ENCODE peak calls at places on chromosomes 13 and 19, in nine cellular contexts. X, Y, T, J, V, N, Z, O and L are unnamed samples.

GRCh38 chr13:113093580-113094409 is 11.8 kb upstream of the F7 start:
- DNase-seq in X (no peak), Y (no peak), T (no peak), J (no peak), V (no peak), N (no peak), Z (no peak), O (no peak), L (no peak)

GRCh38 chr13:45882626-45883025 is 31.1 kb upstream of the SIAH3 start:
- DNase-seq in X (no peak), Y (no peak), T (no peak), J (no peak), V (no peak), N (no peak), Z (no peak), O (no peak), L (no peak)

GRCh38 chr13:21478881-21479808 is 20.0 kb upstream of the ZDHHC20 start:
- DNase-seq in X (peak; percentile 7), Y (no peak), T (peak; percentile 22), J (peak; percentile 76), V (peak; percentile 95), N (no peak), Z (no peak), O (no peak), L (peak; percentile 73)

GRCh38 chr13:111403266-111403665 is 82.8 kb downstream of the TEX29 start:
- DNase-seq in X (no peak), Y (no peak), T (no peak), J (no peak), V (no peak), N (no peak), Z (no peak), O (no peak), L (no peak)

GRCh38 chr13:68588623-68589022 is 1358.5 kb upstream of the PCDH9 start:
- DNase-seq in X (no peak), Y (no peak), T (no peak), J (no peak), V (no peak), N (no peak), Z (no peak), O (no peak), L (no peak)

GRCh38 chr13:87005511-87005910 is 665.7 kb upstream of the SLITRK5 start:
- DNase-seq in X (no peak), Y (no peak), T (no peak), J (no peak), V (no peak), N (no peak), Z (no peak), O (no peak), L (no peak)

GRCh38 chr19:28898279-28898678 is 314.7 kb downstream of the UQCRFS1 start:
- DNase-seq in X (no peak), Y (no peak), T (no peak), J (no peak), V (no peak), N (no peak), Z (no peak), O (no peak), L (peak; percentile 30)

GRCh38 chr19:30873003-30873402 is 476.2 kb downstream of the TSHZ3 start:
- DNase-seq in X (no peak), Y (no peak), T (no peak), J (no peak), V (no peak), N (no peak), Z (no peak), O (no peak), L (no peak)

GRCh38 chr19:16888629-16889371 is at the start of gene F2RL3:
- DNase-seq in X (no peak), Y (no peak), T (no peak), J (no peak), V (no peak), N (no peak), Z (no peak), O (no peak), L (no peak)

GRCh38 chr13:30736921-30737320 is 1.6 kb downstream of the ALOX5AP start:
- DNase-seq in X (no peak), Y (no peak), T (no peak), J (no peak), V (no peak), N (no peak), Z (no peak), O (no peak), L (no peak)

GRCh38 chr19:5665781-5666513 is 14.4 kb downstream of the MICOS13 start:
- DNase-seq in X (no peak), Y (no peak), T (no peak), J (no peak), V (peak; percentile 32), N (no peak), Z (no peak), O (no peak), L (peak; percentile 75)

GRCh38 chr19:30671622-30672051 is 299.5 kb downstream of the ZNF536 start:
- DNase-seq in X (no peak), Y (no peak), T (no peak), J (no peak), V (no peak), N (no peak), Z (no peak), O (no peak), L (no peak)

GRCh38 chr19:48814895-48815294 is 4.1 kb upstream of the BCAT2 start:
- DNase-seq in X (no peak), Y (no peak), T (no peak), J (no peak), V (no peak), N (no peak), Z (no peak), O (no peak), L (no peak)

GRCh38 chr13:40562975-40563349 is 103.5 kb downstream of the FOXO1 start:
- DNase-seq in X (no peak), Y (no peak), T (no peak), J (no peak), V (no peak), N (no peak), Z (no peak), O (no peak), L (no peak)

GRCh38 chr13:101397742-101398141 is 18.6 kb downstream of the NALCN start:
- DNase-seq in X (no peak), Y (no peak), T (no peak), J (no peak), V (no peak), N (no peak), Z (no peak), O (no peak), L (peak; percentile 85)

GRCh38 chr13:29566864-29567263 is 28.6 kb downstream of the SLC7A1 start:
- DNase-seq in X (no peak), Y (no peak), T (peak; percentile 50), J (no peak), V (no peak), N (no peak), Z (no peak), O (no peak), L (no peak)

GRCh38 chr19:49579947-49580263 is 451 bp downstream of the NOSIP start:
- DNase-seq in X (no peak), Y (no peak), T (no peak), J (no peak), V (no peak), N (no peak), Z (no peak), O (no peak), L (no peak)

GRCh38 chr19:1874554-1875185 is 10.6 kb downstream of the ABHD17A start:
- DNase-seq in X (peak; percentile 55), Y (no peak), T (no peak), J (no peak), V (no peak), N (no peak), Z (no peak), O (no peak), L (no peak)

GRCh38 chr19:10884273-10884672 is 12.9 kb downstream of the CARM1 start:
- DNase-seq in X (no peak), Y (no peak), T (no peak), J (peak; percentile 60), V (no peak), N (no peak), Z (no peak), O (no peak), L (peak; percentile 70)